ENCODE peak calls at places on chromosomes 16 and 17, in nine cellular contexts. One of them, this sample, is unnamed.

GRCh38 chr16:89113152-89113547 is 19.5 kb downstream of the ACSF3 start:
- DNase-seq in stimulated activated CD4-positive, alpha-beta T cell treated with anti-CD3 and anti-CD28 coated beads, Interleukin-1b, Interleukin-23, amount 100 ng/mL, for 1 hour: no peak
- DNase-seq in Panc1: no peak
- DNase-seq in Ammon's horn: no peak
- DNase-seq in GM23338: no peak
- DNase-seq in SHP77: no peak
- DNase-seq in brain pericyte: no peak
- DNase-seq in substantia nigra: no peak
- DNase-seq in ACHN: no peak
- DNase-seq in this sample: no peak

GRCh38 chr16:87145181-87146176 is 171.7 kb downstream of the C16orf95 start:
- DNase-seq in SHP77: peak; percentile 7
- DNase-seq in brain pericyte: no peak
- DNase-seq in Panc1: no peak
- DNase-seq in substantia nigra: no peak
- DNase-seq in ACHN: peak; percentile 22
- DNase-seq in GM23338: no peak
- DNase-seq in stimulated activated CD4-positive, alpha-beta T cell treated with anti-CD3 and anti-CD28 coated beads, Interleukin-1b, Interleukin-23, amount 100 ng/mL, for 1 hour: no peak
- DNase-seq in Ammon's horn: no peak
- DNase-seq in this sample: no peak

GRCh38 chr17:596763-597644 is 117.6 kb downstream of the VPS53 start:
- DNase-seq in brain pericyte: no peak
- DNase-seq in stimulated activated CD4-positive, alpha-beta T cell treated with anti-CD3 and anti-CD28 coated beads, Interleukin-1b, Interleukin-23, amount 100 ng/mL, for 1 hour: no peak
- DNase-seq in Panc1: no peak
- DNase-seq in ACHN: no peak
- DNase-seq in SHP77: no peak
- DNase-seq in GM23338: no peak
- DNase-seq in substantia nigra: no peak
- DNase-seq in Ammon's horn: peak; percentile 60
- DNase-seq in this sample: no peak

GRCh38 chr16:66137853-66138252 is 228.6 kb upstream of the CDH5 start:
- DNase-seq in substantia nigra: no peak
- DNase-seq in brain pericyte: no peak
- DNase-seq in ACHN: no peak
- DNase-seq in Panc1: no peak
- DNase-seq in stimulated activated CD4-positive, alpha-beta T cell treated with anti-CD3 and anti-CD28 coated beads, Interleukin-1b, Interleukin-23, amount 100 ng/mL, for 1 hour: no peak
- DNase-seq in SHP77: no peak
- DNase-seq in GM23338: no peak
- DNase-seq in Ammon's horn: no peak
- DNase-seq in this sample: no peak

GRCh38 chr17:16980813-16981731 is 9.2 kb upstream of the TNFRSF13B start:
- DNase-seq in ACHN: peak; percentile 25
- DNase-seq in substantia nigra: no peak
- DNase-seq in GM23338: no peak
- DNase-seq in SHP77: peak; percentile 100
- DNase-seq in stimulated activated CD4-positive, alpha-beta T cell treated with anti-CD3 and anti-CD28 coated beads, Interleukin-1b, Interleukin-23, amount 100 ng/mL, for 1 hour: no peak
- DNase-seq in Ammon's horn: no peak
- DNase-seq in brain pericyte: no peak
- DNase-seq in Panc1: no peak
- DNase-seq in this sample: no peak

GRCh38 chr16:929227-929669 is 41.5 kb downstream of the LMF1 start:
- DNase-seq in SHP77: no peak
- DNase-seq in ACHN: no peak
- DNase-seq in Panc1: no peak
- DNase-seq in stimulated activated CD4-positive, alpha-beta T cell treated with anti-CD3 and anti-CD28 coated beads, Interleukin-1b, Interleukin-23, amount 100 ng/mL, for 1 hour: no peak
- DNase-seq in substantia nigra: no peak
- DNase-seq in GM23338: peak; percentile 61
- DNase-seq in brain pericyte: no peak
- DNase-seq in Ammon's horn: no peak
- DNase-seq in this sample: no peak

GRCh38 chr16:29720703-29721102 is 25.1 kb downstream of the C16orf54 start:
- DNase-seq in Panc1: no peak
- DNase-seq in SHP77: no peak
- DNase-seq in Ammon's horn: no peak
- DNase-seq in ACHN: no peak
- DNase-seq in GM23338: no peak
- DNase-seq in stimulated activated CD4-positive, alpha-beta T cell treated with anti-CD3 and anti-CD28 coated beads, Interleukin-1b, Interleukin-23, amount 100 ng/mL, for 1 hour: no peak
- DNase-seq in brain pericyte: no peak
- DNase-seq in substantia nigra: no peak
- DNase-seq in this sample: no peak

GRCh38 chr17:69415431-69415830 is 934 bp downstream of the MAP2K6 start:
- DNase-seq in SHP77: no peak
- DNase-seq in Panc1: no peak
- DNase-seq in ACHN: no peak
- DNase-seq in substantia nigra: no peak
- DNase-seq in brain pericyte: no peak
- DNase-seq in stimulated activated CD4-positive, alpha-beta T cell treated with anti-CD3 and anti-CD28 coated beads, Interleukin-1b, Interleukin-23, amount 100 ng/mL, for 1 hour: no peak
- DNase-seq in GM23338: no peak
- DNase-seq in Ammon's horn: no peak
- DNase-seq in this sample: no peak

GRCh38 chr16:25786748-25787147 is 95.0 kb downstream of the HS3ST4 start:
- DNase-seq in ACHN: no peak
- DNase-seq in substantia nigra: no peak
- DNase-seq in GM23338: no peak
- DNase-seq in brain pericyte: no peak
- DNase-seq in stimulated activated CD4-positive, alpha-beta T cell treated with anti-CD3 and anti-CD28 coated beads, Interleukin-1b, Interleukin-23, amount 100 ng/mL, for 1 hour: no peak
- DNase-seq in SHP77: no peak
- DNase-seq in Ammon's horn: no peak
- DNase-seq in Panc1: no peak
- DNase-seq in this sample: no peak

GRCh38 chr17:39239640-39240314 is 14.0 kb upstream of the STAC2 start:
- DNase-seq in brain pericyte: no peak
- DNase-seq in substantia nigra: no peak
- DNase-seq in SHP77: peak; percentile 80
- DNase-seq in GM23338: peak; percentile 92
- DNase-seq in Panc1: no peak
- DNase-seq in ACHN: peak; percentile 57
- DNase-seq in stimulated activated CD4-positive, alpha-beta T cell treated with anti-CD3 and anti-CD28 coated beads, Interleukin-1b, Interleukin-23, amount 100 ng/mL, for 1 hour: peak; percentile 50
- DNase-seq in Ammon's horn: no peak
- DNase-seq in this sample: peak; percentile 49

GRCh38 chr16:68179196-68179795 is 56.6 kb downstream of the ESRP2 start:
- DNase-seq in Panc1: no peak
- DNase-seq in Ammon's horn: peak; percentile 6
- DNase-seq in stimulated activated CD4-positive, alpha-beta T cell treated with anti-CD3 and anti-CD28 coated beads, Interleukin-1b, Interleukin-23, amount 100 ng/mL, for 1 hour: no peak
- DNase-seq in SHP77: no peak
- DNase-seq in GM23338: no peak
- DNase-seq in ACHN: no peak
- DNase-seq in brain pericyte: no peak
- DNase-seq in substantia nigra: no peak
- DNase-seq in this sample: no peak

GRCh38 chr16:77993111-77993571 is 29.2 kb upstream of the CLEC3A start:
- DNase-seq in GM23338: peak; percentile 27
- DNase-seq in Panc1: no peak
- DNase-seq in Ammon's horn: peak; percentile 10
- DNase-seq in ACHN: no peak
- DNase-seq in SHP77: no peak
- DNase-seq in brain pericyte: no peak
- DNase-seq in substantia nigra: no peak
- DNase-seq in stimulated activated CD4-positive, alpha-beta T cell treated with anti-CD3 and anti-CD28 coated beads, Interleukin-1b, Interleukin-23, amount 100 ng/mL, for 1 hour: no peak
- DNase-seq in this sample: no peak

GRCh38 chr17:12979255-12979654 is 38.6 kb downstream of the ELAC2 start:
- DNase-seq in Panc1: no peak
- DNase-seq in Ammon's horn: no peak
- DNase-seq in stimulated activated CD4-positive, alpha-beta T cell treated with anti-CD3 and anti-CD28 coated beads, Interleukin-1b, Interleukin-23, amount 100 ng/mL, for 1 hour: no peak
- DNase-seq in substantia nigra: no peak
- DNase-seq in ACHN: no peak
- DNase-seq in brain pericyte: no peak
- DNase-seq in SHP77: no peak
- DNase-seq in GM23338: no peak
- DNase-seq in this sample: no peak

This sample was measured in SJCRH30.